ENCODE peak calls at places on chromosomes 4 and X, in nine cellular contexts. I is thoracic aorta; G is HCT116; P is astrocyte of the spinal cord; W is sigmoid colon; O is activated T-helper 1 cell treated with anti-CD3 and anti-CD28 coated beads, Interleukin-2, amount 50 U/mL, for 16 hours; A is stimulated activated CD8-positive, alpha-beta memory T cell treated with anti-CD3 and anti-CD28 coated beads, Interleukin-7, amount 100 ng/mL, for 24 hours; T is activated CD4-positive, CD25-positive, alpha-beta regulatory T cell; H is cardiac muscle cell. X is an unnamed sample.

GRCh38 chr4:82515705-82516104 is 46.1 kb downstream of the TMEM150C start:
- DNase-seq in I (no peak), G (no peak), P (peak), W (no peak), O (no peak), A (no peak), T (no peak), H (peak), X (no peak)

GRCh38 chr4:85964298-85964697 is 395.6 kb downstream of the MAPK10 start:
- DNase-seq in I (no peak), G (no peak), P (no peak), W (no peak), O (no peak), A (no peak), T (no peak), H (no peak), X (no peak)

GRCh38 chr4:4524364-4524763 is 17.5 kb downstream of the STX18 start:
- DNase-seq in I (no peak), G (no peak), P (no peak), W (no peak), O (no peak), A (no peak), T (no peak), H (peak), X (no peak)

GRCh38 chr4:123701046-123701445 is 304.5 kb downstream of the SPRY1 start:
- DNase-seq in I (no peak), G (no peak), P (no peak), W (no peak), O (no peak), A (no peak), T (no peak), H (no peak), X (no peak)

GRCh38 chrX:10190367-10190766 is 33.6 kb downstream of the CLCN4 start:
- DNase-seq in I (no peak), G (peak), P (peak), W (no peak), O (no peak), A (no peak), T (no peak), H (peak), X (peak)

GRCh38 chrX:71640002-71640401 is 21.7 kb upstream of the CXCR3 start:
- DNase-seq in I (no peak), G (no peak), P (no peak), W (no peak), O (no peak), A (no peak), T (no peak), H (no peak), X (no peak)

GRCh38 chr4:46399440-46399839 is 9.5 kb upstream of the GABRA2 start:
- DNase-seq in I (no peak), G (no peak), P (no peak), W (no peak), O (no peak), A (no peak), T (no peak), H (no peak), X (no peak)

GRCh38 chr4:3873446-3874415 is 107.5 kb downstream of the ADRA2C start:
- DNase-seq in I (no peak), G (no peak), P (no peak), W (peak), O (no peak), A (no peak), T (no peak), H (peak), X (no peak)

GRCh38 chr4:52627876-52628275 is 31.2 kb downstream of the USP46 start:
- DNase-seq in I (no peak), G (no peak), P (no peak), W (no peak), O (no peak), A (no peak), T (no peak), H (no peak), X (no peak)

GRCh38 chrX:68989865-68990606 is 161.2 kb downstream of the EFNB1 start:
- DNase-seq in I (no peak), G (no peak), P (peak), W (no peak), O (no peak), A (no peak), T (no peak), H (peak), X (no peak)

GRCh38 chr4:108644237-108644636 is 6.2 kb upstream of the OSTC start:
- DNase-seq in I (no peak), G (no peak), P (peak), W (no peak), O (no peak), A (no peak), T (no peak), H (no peak), X (no peak)

GRCh38 chr4:139692300-139693012 is 26.8 kb downstream of the MGST2 start:
- DNase-seq in I (no peak), G (no peak), P (no peak), W (no peak), O (no peak), A (no peak), T (no peak), H (peak), X (no peak)

GRCh38 chrX:28880136-28880535 is 292.9 kb downstream of the IL1RAPL1 start:
- DNase-seq in I (no peak), G (no peak), P (peak), W (no peak), O (no peak), A (no peak), T (no peak), H (peak), X (no peak)

GRCh38 chr4:26083987-26084386 is 170.0 kb downstream of the SMIM20 start:
- DNase-seq in I (no peak), G (peak), P (peak), W (peak), O (no peak), A (no peak), T (no peak), H (peak), X (no peak)

GRCh38 chr4:163540448-163540847 is 46.0 kb downstream of the TMA16 start:
- DNase-seq in I (no peak), G (no peak), P (no peak), W (no peak), O (no peak), A (no peak), T (no peak), H (no peak), X (no peak)

GRCh38 chr4:57373971-57374370 is 263.8 kb upstream of the IGFBP7 start:
- DNase-seq in I (no peak), G (no peak), P (no peak), W (no peak), O (no peak), A (no peak), T (no peak), H (no peak), X (no peak)

GRCh38 chr4:107548211-107548905 is 171.7 kb downstream of the PAPSS1 start:
- DNase-seq in I (no peak), G (no peak), P (peak), W (no peak), O (no peak), A (no peak), T (no peak), H (no peak), X (no peak)

GRCh38 chrX:78213331-78213730 is 73.9 kb upstream of the TAF9B start:
- DNase-seq in I (no peak), G (no peak), P (no peak), W (no peak), O (no peak), A (no peak), T (no peak), H (no peak), X (no peak)

GRCh38 chrX:68196939-68197791 is 236.1 kb downstream of the OPHN1 start:
- DNase-seq in I (no peak), G (peak), P (peak), W (no peak), O (peak), A (no peak), T (no peak), H (peak), X (no peak)

GRCh38 chr4:118867311-118868067 is 21.2 kb upstream of the SYNPO2 start:
- DNase-seq in I (no peak), G (no peak), P (peak), W (no peak), O (no peak), A (no peak), T (no peak), H (no peak), X (no peak)

GRCh38 chr4:38989487-38989886 is 42.7 kb downstream of the TMEM156 start:
- DNase-seq in I (no peak), G (no peak), P (no peak), W (no peak), O (no peak), A (no peak), T (no peak), H (no peak), X (no peak)

GRCh38 chrX:70535198-70535597 is 90.6 kb downstream of the DLG3 start:
- DNase-seq in I (no peak), G (no peak), P (no peak), W (no peak), O (no peak), A (no peak), T (no peak), H (no peak), X (no peak)

GRCh38 chr4:165433529-165433928 is 54.7 kb downstream of the CPE start:
- DNase-seq in I (no peak), G (no peak), P (no peak), W (no peak), O (no peak), A (no peak), T (no peak), H (no peak), X (no peak)

GRCh38 chr4:88975925-88976511 is 81.0 kb downstream of the FAM13A start:
- DNase-seq in I (no peak), G (no peak), P (no peak), W (no peak), O (no peak), A (no peak), T (no peak), H (no peak), X (no peak)

GRCh38 chr4:74114234-74114633 is 15.2 kb upstream of the CXCL2 start:
- DNase-seq in I (no peak), G (no peak), P (peak), W (no peak), O (no peak), A (no peak), T (no peak), H (no peak), X (no peak)

GRCh38 chrX:46912673-46913491 is 661 bp downstream of the JADE3 start:
- DNase-seq in I (no peak), G (no peak), P (peak), W (peak), O (no peak), A (no peak), T (peak), H (peak), X (peak)

GRCh38 chrX:131728295-131729145 is 184.6 kb downstream of the OR13H1 start:
- DNase-seq in I (no peak), G (no peak), P (peak), W (peak), O (peak), A (no peak), T (no peak), H (no peak), X (peak)

GRCh38 chr4:54440394-54441223 is 211.5 kb downstream of the PDGFRA start:
- DNase-seq in I (no peak), G (peak), P (peak), W (no peak), O (no peak), A (no peak), T (no peak), H (no peak), X (no peak)

GRCh38 chr4:3291969-3292570 is 751 bp upstream of the RGS12 start:
- DNase-seq in I (no peak), G (peak), P (peak), W (peak), O (no peak), A (no peak), T (no peak), H (peak), X (peak)

GRCh38 chr4:77232653-77233052 is 75.6 kb downstream of the CCNG2 start:
- DNase-seq in I (no peak), G (no peak), P (peak), W (no peak), O (no peak), A (no peak), T (no peak), H (no peak), X (no peak)

GRCh38 chr4:24473309-24473721 is 111.0 kb downstream of the DHX15 start:
- DNase-seq in I (no peak), G (no peak), P (peak), W (peak), O (no peak), A (no peak), T (no peak), H (peak), X (no peak)

GRCh38 chr4:9989918-9990635 is 31.2 kb downstream of the SLC2A9 start:
- DNase-seq in I (no peak), G (no peak), P (no peak), W (no peak), O (no peak), A (no peak), T (no peak), H (no peak), X (no peak)

GRCh38 chr4:163107754-163108153 is 58.9 kb downstream of the NAF1 start:
- DNase-seq in I (no peak), G (peak), P (peak), W (no peak), O (no peak), A (no peak), T (no peak), H (no peak), X (no peak)

GRCh38 chr4:82957045-82957444 is 53.6 kb downstream of the LIN54 start:
- DNase-seq in I (no peak), G (no peak), P (no peak), W (no peak), O (no peak), A (no peak), T (no peak), H (no peak), X (no peak)

GRCh38 chr4:48290146-48290772 is 20.6 kb upstream of the TEC start:
- DNase-seq in I (no peak), G (peak), P (no peak), W (no peak), O (no peak), A (no peak), T (no peak), H (peak), X (no peak)

GRCh38 chrX:68175569-68175968 is 257.7 kb downstream of the OPHN1 start:
- DNase-seq in I (no peak), G (no peak), P (peak), W (no peak), O (no peak), A (no peak), T (no peak), H (no peak), X (no peak)

GRCh38 chrX:50456712-50457484 is 13.7 kb downstream of the DGKK start:
- DNase-seq in I (no peak), G (no peak), P (no peak), W (no peak), O (no peak), A (no peak), T (no peak), H (no peak), X (no peak)

GRCh38 chrX:3522016-3522690 is 175.7 kb upstream of the MXRA5 start:
- DNase-seq in I (no peak), G (no peak), P (peak), W (no peak), O (no peak), A (no peak), T (no peak), H (no peak), X (no peak)

GRCh38 chr4:52983563-52984303 is 121.6 kb downstream of the RASL11B start:
- DNase-seq in I (no peak), G (peak), P (peak), W (no peak), O (no peak), A (no peak), T (no peak), H (peak), X (no peak)

X was measured in lung.